ENCODE peak calls at places on chromosomes 13 and 19, in six cellular contexts. One of them, this sample, is unnamed.

GRCh38 chr13:44903596-44903995 is 85.7 kb downstream of the NUFIP1 start:
- DNase-seq in trophoblast cell: no peak
- DNase-seq in mesenchymal stem cell: peak
- DNase-seq in IMR-90: peak
- DNase-seq in H9: no peak
- DNase-seq in neuronal stem cell: no peak
- DNase-seq in this sample: peak

GRCh38 chr19:29714953-29715694 is at the start of gene C19orf12:
- DNase-seq in neuronal stem cell: peak
- DNase-seq in H9: no peak
- DNase-seq in trophoblast cell: peak
- DNase-seq in IMR-90: peak
- DNase-seq in mesenchymal stem cell: peak
- DNase-seq in this sample: peak

GRCh38 chr13:74325106-74325505 is 190.9 kb upstream of the KLF12 start:
- DNase-seq in IMR-90: peak
- DNase-seq in mesenchymal stem cell: peak
- DNase-seq in H9: no peak
- DNase-seq in neuronal stem cell: no peak
- DNase-seq in trophoblast cell: no peak
- DNase-seq in this sample: no peak

GRCh38 chr13:22487932-22488331 is 692.8 kb upstream of the SGCG start:
- DNase-seq in IMR-90: no peak
- DNase-seq in mesenchymal stem cell: no peak
- DNase-seq in H9: no peak
- DNase-seq in trophoblast cell: peak
- DNase-seq in neuronal stem cell: no peak
- DNase-seq in this sample: no peak

GRCh38 chr13:20035130-20035529 is 76.6 kb downstream of the ZMYM2 start:
- DNase-seq in mesenchymal stem cell: no peak
- DNase-seq in trophoblast cell: peak
- DNase-seq in neuronal stem cell: no peak
- DNase-seq in IMR-90: no peak
- DNase-seq in H9: no peak
- DNase-seq in this sample: no peak

GRCh38 chr19:57720878-57721277 is 6.5 kb downstream of the ZNF671 start:
- DNase-seq in IMR-90: no peak
- DNase-seq in trophoblast cell: no peak
- DNase-seq in mesenchymal stem cell: no peak
- DNase-seq in neuronal stem cell: no peak
- DNase-seq in H9: no peak
- DNase-seq in this sample: no peak

GRCh38 chr13:40172149-40172591 is 494.3 kb downstream of the FOXO1 start:
- DNase-seq in trophoblast cell: no peak
- DNase-seq in IMR-90: no peak
- DNase-seq in mesenchymal stem cell: no peak
- DNase-seq in neuronal stem cell: no peak
- DNase-seq in H9: peak
- DNase-seq in this sample: peak

GRCh38 chr13:114124921-114125320 is 7.5 kb downstream of the RASA3 start:
- DNase-seq in H9: no peak
- DNase-seq in trophoblast cell: no peak
- DNase-seq in neuronal stem cell: no peak
- DNase-seq in mesenchymal stem cell: peak
- DNase-seq in IMR-90: peak
- DNase-seq in this sample: no peak

GRCh38 chr13:76129305-76130040 is 493.3 kb downstream of the LMO7 start:
- DNase-seq in neuronal stem cell: peak
- DNase-seq in IMR-90: no peak
- DNase-seq in H9: no peak
- DNase-seq in trophoblast cell: no peak
- DNase-seq in mesenchymal stem cell: no peak
- DNase-seq in this sample: no peak

GRCh38 chr19:17471410-17472125 is 1.2 kb downstream of the SLC27A1 start:
- DNase-seq in neuronal stem cell: no peak
- DNase-seq in IMR-90: no peak
- DNase-seq in trophoblast cell: no peak
- DNase-seq in mesenchymal stem cell: no peak
- DNase-seq in H9: no peak
- DNase-seq in this sample: no peak

GRCh38 chr19:38284422-38284821 is 19.6 kb upstream of the C19orf33 start:
- DNase-seq in trophoblast cell: no peak
- DNase-seq in H9: no peak
- DNase-seq in neuronal stem cell: no peak
- DNase-seq in IMR-90: no peak
- DNase-seq in mesenchymal stem cell: no peak
- DNase-seq in this sample: no peak

GRCh38 chr19:55088543-55089265 is 13.0 kb downstream of the EPS8L1 start:
- DNase-seq in H9: peak
- DNase-seq in neuronal stem cell: peak
- DNase-seq in mesenchymal stem cell: peak
- DNase-seq in trophoblast cell: peak
- DNase-seq in IMR-90: peak
- DNase-seq in this sample: peak

GRCh38 chr19:41437944-41438574 is 1.7 kb downstream of the DMAC2 start:
- DNase-seq in IMR-90: no peak
- DNase-seq in mesenchymal stem cell: no peak
- DNase-seq in trophoblast cell: no peak
- DNase-seq in neuronal stem cell: no peak
- DNase-seq in H9: no peak
- DNase-seq in this sample: no peak

GRCh38 chr13:60627071-60627686 is 230.2 kb downstream of the TDRD3 start:
- DNase-seq in mesenchymal stem cell: peak
- DNase-seq in trophoblast cell: peak
- DNase-seq in H9: peak
- DNase-seq in IMR-90: peak
- DNase-seq in neuronal stem cell: peak
- DNase-seq in this sample: peak

GRCh38 chr13:112756081-112756480 is 66.2 kb downstream of the ATP11A start:
- DNase-seq in neuronal stem cell: no peak
- DNase-seq in trophoblast cell: no peak
- DNase-seq in H9: no peak
- DNase-seq in mesenchymal stem cell: no peak
- DNase-seq in IMR-90: no peak
- DNase-seq in this sample: no peak

GRCh38 chr19:33862991-33863390 is 66.3 kb downstream of the KCTD15 start:
- DNase-seq in H9: no peak
- DNase-seq in trophoblast cell: no peak
- DNase-seq in mesenchymal stem cell: no peak
- DNase-seq in IMR-90: no peak
- DNase-seq in neuronal stem cell: no peak
- DNase-seq in this sample: no peak

GRCh38 chr19:16433986-16434385 is 37.8 kb downstream of the EPS15L1 start:
- DNase-seq in trophoblast cell: no peak
- DNase-seq in IMR-90: no peak
- DNase-seq in mesenchymal stem cell: no peak
- DNase-seq in neuronal stem cell: no peak
- DNase-seq in H9: no peak
- DNase-seq in this sample: no peak

GRCh38 chr13:34523401-34523800 is 418.7 kb upstream of the NBEA start:
- DNase-seq in trophoblast cell: peak
- DNase-seq in mesenchymal stem cell: peak
- DNase-seq in neuronal stem cell: no peak
- DNase-seq in H9: no peak
- DNase-seq in IMR-90: no peak
- DNase-seq in this sample: no peak
- H4K8ac ChIP-seq in trophoblast cell: no peak
- H4K8ac ChIP-seq in mesenchymal stem cell: no peak
- H4K8ac ChIP-seq in neuronal stem cell: no peak
- H4K8ac ChIP-seq in H9: no peak
- H4K8ac ChIP-seq in IMR-90: no peak
- H4K8ac ChIP-seq in this sample: no peak

GRCh38 chr19:1027020-1027952 is 878 bp downstream of the CNN2 start:
- DNase-seq in H9: no peak
- DNase-seq in trophoblast cell: no peak
- DNase-seq in IMR-90: no peak
- DNase-seq in neuronal stem cell: peak
- DNase-seq in mesenchymal stem cell: no peak
- DNase-seq in this sample: peak
- H3K23ac ChIP-seq in H9: no peak
- H3K23ac ChIP-seq in trophoblast cell: no peak
- H3K23ac ChIP-seq in IMR-90: peak
- H3K23ac ChIP-seq in neuronal stem cell: peak
- H3K23ac ChIP-seq in mesenchymal stem cell: peak
- H3K23ac ChIP-seq in this sample: peak

DNA sequence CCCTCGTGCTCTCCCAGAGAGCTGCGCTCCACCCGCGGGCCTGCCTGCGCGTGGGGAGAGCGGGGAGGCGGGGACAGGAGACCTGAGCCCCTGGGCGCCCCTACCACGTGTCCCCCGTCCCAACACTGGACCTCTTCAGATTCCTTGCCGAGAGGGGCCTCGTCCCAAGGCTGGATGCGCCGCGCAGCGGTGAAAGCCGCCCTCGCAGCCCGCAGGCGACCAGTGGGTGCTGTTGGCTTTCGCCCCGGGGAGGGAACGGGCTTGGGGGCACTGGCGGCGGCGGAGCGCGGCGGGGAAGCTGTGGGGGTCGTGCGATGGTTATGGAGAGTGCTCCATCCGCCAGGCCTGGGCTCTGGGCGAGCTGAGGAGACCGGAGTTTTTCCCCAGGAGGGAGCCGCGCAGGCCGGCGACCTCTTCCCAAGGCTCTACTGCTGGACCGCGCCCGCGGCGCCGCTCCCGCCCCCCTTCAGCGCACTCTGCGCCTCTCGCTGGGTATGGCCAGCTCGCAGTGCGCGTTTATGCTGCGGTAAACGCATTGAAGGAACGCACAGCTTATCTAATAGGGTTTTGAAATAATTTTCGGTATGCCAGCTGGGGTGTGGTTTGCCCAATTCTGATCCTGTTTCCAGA is 17.2 kb upstream of the RNF17 start:
- DNase-seq in IMR-90: no peak
- DNase-seq in mesenchymal stem cell: peak
- DNase-seq in neuronal stem cell: peak
- DNase-seq in trophoblast cell: peak
- DNase-seq in H9: peak
- DNase-seq in this sample: peak
- H4K8ac ChIP-seq in IMR-90: no peak
- H4K8ac ChIP-seq in mesenchymal stem cell: no peak
- H4K8ac ChIP-seq in neuronal stem cell: peak
- H4K8ac ChIP-seq in trophoblast cell: no peak
- H4K8ac ChIP-seq in H9: no peak
- H4K8ac ChIP-seq in this sample: no peak

GRCh38 chr19:3986260-3987041 is 1.2 kb upstream of the EEF2 start:
- DNase-seq in mesenchymal stem cell: peak
- DNase-seq in trophoblast cell: peak
- DNase-seq in IMR-90: peak
- DNase-seq in H9: peak
- DNase-seq in neuronal stem cell: peak
- DNase-seq in this sample: no peak

GRCh38 chr19:3984584-3984907 is 717 bp downstream of the EEF2 start:
- DNase-seq in neuronal stem cell: no peak
- DNase-seq in H9: no peak
- DNase-seq in mesenchymal stem cell: no peak
- DNase-seq in trophoblast cell: no peak
- DNase-seq in IMR-90: no peak
- DNase-seq in this sample: no peak

GRCh38 chr19:3983936-3984583 is 1.2 kb downstream of the EEF2 start:
- DNase-seq in neuronal stem cell: no peak
- DNase-seq in mesenchymal stem cell: peak
- DNase-seq in IMR-90: peak
- DNase-seq in H9: peak
- DNase-seq in trophoblast cell: peak
- DNase-seq in this sample: no peak

GRCh38 chr19:3985643-3986259 is 488 bp upstream of the EEF2 start:
- DNase-seq in mesenchymal stem cell: no peak
- DNase-seq in neuronal stem cell: peak
- DNase-seq in trophoblast cell: no peak
- DNase-seq in H9: no peak
- DNase-seq in IMR-90: no peak
- DNase-seq in this sample: no peak

GRCh38 chr19:3984908-3985642 is at the start of gene EEF2:
- DNase-seq in neuronal stem cell: peak
- DNase-seq in IMR-90: peak
- DNase-seq in mesenchymal stem cell: peak
- DNase-seq in trophoblast cell: peak
- DNase-seq in H9: peak
- DNase-seq in this sample: peak
- H3K23ac ChIP-seq in neuronal stem cell: peak
- H3K23ac ChIP-seq in IMR-90: peak
- H3K23ac ChIP-seq in mesenchymal stem cell: peak
- H3K23ac ChIP-seq in trophoblast cell: peak
- H3K23ac ChIP-seq in H9: no peak
- H3K23ac ChIP-seq in this sample: peak

GRCh38 chr19:9819590-9819898 is 665 bp upstream of the FBXL12 start:
- DNase-seq in mesenchymal stem cell: no peak
- DNase-seq in IMR-90: no peak
- DNase-seq in H9: no peak
- DNase-seq in trophoblast cell: no peak
- DNase-seq in neuronal stem cell: no peak
- DNase-seq in this sample: no peak

GRCh38 chr19:9823816-9824215 is 3.9 kb upstream of the UBL5 start:
- DNase-seq in mesenchymal stem cell: no peak
- DNase-seq in neuronal stem cell: no peak
- DNase-seq in IMR-90: no peak
- DNase-seq in H9: no peak
- DNase-seq in trophoblast cell: no peak
- DNase-seq in this sample: no peak

GRCh38 chr19:9818175-9818733 is 625 bp downstream of the FBXL12 start:
- DNase-seq in neuronal stem cell: no peak
- DNase-seq in trophoblast cell: peak
- DNase-seq in H9: no peak
- DNase-seq in mesenchymal stem cell: no peak
- DNase-seq in IMR-90: no peak
- DNase-seq in this sample: no peak

GRCh38 chr19:9818734-9819589 is at the start of gene FBXL12:
- DNase-seq in H9: peak
- DNase-seq in neuronal stem cell: peak
- DNase-seq in trophoblast cell: peak
- DNase-seq in mesenchymal stem cell: peak
- DNase-seq in IMR-90: peak
- DNase-seq in this sample: peak
- H4K8ac ChIP-seq in H9: no peak
- H4K8ac ChIP-seq in neuronal stem cell: peak
- H4K8ac ChIP-seq in trophoblast cell: peak
- H4K8ac ChIP-seq in mesenchymal stem cell: peak
- H4K8ac ChIP-seq in IMR-90: peak
- H4K8ac ChIP-seq in this sample: no peak

GRCh38 chr19:14544047-14544446 is 14.7 kb downstream of the TECR start:
- DNase-seq in H9: no peak
- DNase-seq in neuronal stem cell: no peak
- DNase-seq in IMR-90: no peak
- DNase-seq in mesenchymal stem cell: no peak
- DNase-seq in trophoblast cell: no peak
- DNase-seq in this sample: peak
- H3K23ac ChIP-seq in H9: no peak
- H3K23ac ChIP-seq in neuronal stem cell: no peak
- H3K23ac ChIP-seq in IMR-90: no peak
- H3K23ac ChIP-seq in mesenchymal stem cell: no peak
- H3K23ac ChIP-seq in trophoblast cell: no peak
- H3K23ac ChIP-seq in this sample: no peak

This sample was measured in mesendoderm.